ENCODE peak calls at places on chromosomes 1 and 21, in seven cellular contexts. J is neuronal stem cell, U is IMR-90, D is mesenchymal stem cell, E is mesendoderm, W is trophoblast cell, H is H1. V is an unnamed sample.

GRCh38 chr1:154859151-154859785 is 10.8 kb downstream of the KCNN3 start:
- DNase-seq in J (no peak), U (no peak), D (no peak), E (no peak), W (no peak), H (no peak), V (no peak)

GRCh38 chr1:201565024-201565730 is 26.2 kb downstream of the NAV1 start:
- DNase-seq in J (no peak), U (no peak), D (no peak), E (no peak), W (no peak), H (no peak), V (no peak)

GRCh38 chr1:2611034-2611501 is 21.7 kb downstream of the MMEL1 start:
- DNase-seq in J (peak; percentile 53), U (no peak), D (no peak), E (peak; percentile 73), W (no peak), H (peak; percentile 31), V (peak; percentile 92)

GRCh38 chr21:15631342-15631741 is 98.4 kb upstream of the USP25 start:
- DNase-seq in J (no peak), U (peak; percentile 71), D (peak; percentile 75), E (no peak), W (peak; percentile 33), H (no peak), V (no peak)

GRCh38 chr1:86503477-86504129 is 34.9 kb downstream of the CLCA1 start:
- DNase-seq in J (no peak), U (peak; percentile 18), D (no peak), E (peak; percentile 55), W (no peak), H (no peak), V (peak; percentile 74)

GRCh38 chr1:53361541-53361961 is 33.7 kb upstream of the LRP8 start:
- DNase-seq in J (no peak), U (no peak), D (no peak), E (no peak), W (no peak), H (no peak), V (peak; percentile 24)

GRCh38 chr1:31765041-31765467 is 914 bp upstream of the ADGRB2 start:
- DNase-seq in J (no peak), U (peak; percentile 19), D (no peak), E (peak; percentile 59), W (no peak), H (no peak), V (no peak)

GRCh38 chr1:14571810-14572767 is 26.4 kb upstream of the KAZN start:
- DNase-seq in J (peak; percentile 4), U (no peak), D (no peak), E (peak; percentile 81), W (no peak), H (no peak), V (peak; percentile 77)

GRCh38 chr1:232329103-232329788 is 300.7 kb downstream of the SIPA1L2 start:
- DNase-seq in J (no peak), U (no peak), D (no peak), E (no peak), W (peak; percentile 35), H (no peak), V (no peak)

GRCh38 chr1:155002479-155003226 is at the start of gene ZBTB7B:
- DNase-seq in J (no peak), U (no peak), D (peak; percentile 66), E (no peak), W (peak; percentile 30), H (no peak), V (peak; percentile 39)

GRCh38 chr1:156291226-156292061 is 4.0 kb downstream of the GLMP start:
- DNase-seq in J (peak; percentile 64), U (peak; percentile 72), D (peak; percentile 88), E (peak; percentile 95), W (peak; percentile 85), H (peak; percentile 75), V (peak; percentile 97)

GRCh38 chr1:225655509-225656258 is 2.8 kb upstream of the ENAH start:
- DNase-seq in J (no peak), U (peak; percentile 98), D (peak; percentile 97), E (peak; percentile 73), W (peak; percentile 37), H (no peak), V (no peak)

GRCh38 chr1:155166373-155167165 is 6.5 kb downstream of the KRTCAP2 start:
- DNase-seq in J (peak; percentile 62), U (no peak), D (peak; percentile 39), E (peak; percentile 54), W (peak; percentile 98), H (no peak), V (peak; percentile 71)

GRCh38 chr1:109266965-109267364 is 16.0 kb downstream of the PSRC1 start:
- DNase-seq in J (no peak), U (peak; percentile 44), D (no peak), E (no peak), W (peak; percentile 94), H (no peak), V (no peak)

GRCh38 chr1:116769561-116769977 is 15.3 kb downstream of the CD2 start:
- DNase-seq in J (no peak), U (no peak), D (peak; percentile 17), E (no peak), W (no peak), H (no peak), V (no peak)

GRCh38 chr1:167627865-167628641 is 2.0 kb upstream of the RCSD1 start:
- DNase-seq in J (no peak), U (no peak), D (no peak), E (peak; percentile 67), W (no peak), H (no peak), V (no peak)

GRCh38 chr1:154970631-154971340 is at the start of gene SHC1:
- DNase-seq in J (peak; percentile 83), U (peak; percentile 92), D (peak; percentile 96), E (peak; percentile 98), W (peak; percentile 60), H (peak; percentile 84), V (peak; percentile 95)

GRCh38 chr1:37704966-37705365 is 12.7 kb downstream of the CDCA8 start:
- DNase-seq in J (no peak), U (peak; percentile 44), D (no peak), E (no peak), W (no peak), H (no peak), V (no peak)

GRCh38 chr1:37714226-37714625 is 21.9 kb downstream of the CDCA8 start:
- DNase-seq in J (no peak), U (no peak), D (no peak), E (no peak), W (no peak), H (no peak), V (no peak)

GRCh38 chr1:37703061-37703460 is 10.7 kb downstream of the CDCA8 start:
- DNase-seq in J (no peak), U (no peak), D (no peak), E (no peak), W (no peak), H (no peak), V (no peak)

GRCh38 chr1:37705399-37705798 is 13.1 kb downstream of the CDCA8 start:
- DNase-seq in J (no peak), U (no peak), D (no peak), E (no peak), W (no peak), H (no peak), V (no peak)

GRCh38 chr1:37708471-37708870 is 16.2 kb downstream of the CDCA8 start:
- DNase-seq in J (no peak), U (no peak), D (no peak), E (no peak), W (no peak), H (no peak), V (no peak)
- H3K23ac ChIP-seq in J (peak overlapping the region; percentile 17), U (no peak overlapping the region), D (no peak overlapping the region), E (no peak overlapping the region), W (no peak overlapping the region), H (no peak overlapping the region), V (no peak overlapping the region)

GRCh38 chr1:83762419-83762818 is 236.5 kb downstream of the TTLL7 start:
- DNase-seq in J (no peak), U (no peak), D (no peak), E (no peak), W (no peak), H (no peak), V (no peak)

GRCh38 chr1:83761977-83762376 is 237.0 kb downstream of the TTLL7 start:
- DNase-seq in J (no peak), U (no peak), D (no peak), E (no peak), W (no peak), H (no peak), V (no peak)

GRCh38 chr1:83763281-83764095 is 235.4 kb downstream of the TTLL7 start:
- DNase-seq in J (no peak), U (no peak), D (no peak), E (no peak), W (no peak), H (no peak), V (no peak)

GRCh38 chr1:83760211-83760978 is 238.5 kb downstream of the TTLL7 start:
- DNase-seq in J (no peak), U (no peak), D (no peak), E (no peak), W (peak; percentile 3), H (no peak), V (no peak)

GRCh38 chr1:83761084-83761760 is 237.7 kb downstream of the TTLL7 start:
- DNase-seq in J (no peak), U (no peak), D (no peak), E (no peak), W (no peak), H (no peak), V (no peak)
- H3K23ac ChIP-seq in J (no peak overlapping the region), U (no peak overlapping the region), D (no peak overlapping the region), E (peak overlapping the region; percentile 20), W (no peak overlapping the region), H (no peak overlapping the region), V (no peak overlapping the region)

DNA sequence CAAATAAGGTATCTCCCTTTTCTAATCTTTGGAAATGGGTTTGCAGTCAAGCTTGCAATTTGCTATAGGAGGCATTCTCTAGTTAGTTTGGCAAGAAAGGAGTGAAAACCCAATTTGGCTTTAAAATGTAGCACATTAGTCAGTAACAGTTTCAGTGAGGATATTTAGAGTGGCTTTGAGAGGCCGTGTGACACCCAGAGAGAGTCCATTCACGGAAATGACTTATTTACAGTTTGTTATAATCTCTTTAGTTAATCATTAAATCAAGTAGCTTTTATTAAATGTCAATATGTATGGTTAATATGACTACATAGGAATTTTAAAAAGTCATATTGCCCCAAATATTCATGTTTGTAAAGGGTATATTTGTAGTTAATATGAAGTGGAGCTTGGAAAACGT is 9.6 kb downstream of the ZBTB18 start:
- DNase-seq in J (no peak), U (no peak), D (no peak), E (no peak), W (no peak), H (no peak), V (no peak)
- H3K23ac ChIP-seq in J (no peak overlapping the region), U (no peak overlapping the region), D (no peak overlapping the region), E (no peak overlapping the region), W (no peak overlapping the region), H (no peak overlapping the region), V (no peak overlapping the region)

GRCh38 chr1:100718581-100718980 is 961 bp upstream of the VCAM1 start:
- DNase-seq in J (no peak), U (no peak), D (no peak), E (no peak), W (no peak), H (no peak), V (no peak)

GRCh38 chr1:100720751-100721150 is 1.2 kb downstream of the VCAM1 start:
- DNase-seq in J (no peak), U (no peak), D (no peak), E (no peak), W (no peak), H (no peak), V (no peak)

GRCh38 chr1:100714599-100714998 is 4.9 kb upstream of the VCAM1 start:
- DNase-seq in J (no peak), U (no peak), D (no peak), E (no peak), W (no peak), H (no peak), V (no peak)

GRCh38 chr1:100719490-100719889 is at the start of gene VCAM1:
- DNase-seq in J (peak; percentile 55), U (peak; percentile 57), D (peak; percentile 63), E (peak; percentile 42), W (no peak), H (peak; percentile 7), V (peak; percentile 38)

GRCh38 chr1:100717218-100717617 is 2.3 kb upstream of the VCAM1 start:
- DNase-seq in J (no peak), U (no peak), D (no peak), E (no peak), W (no peak), H (no peak), V (no peak)
- H3K23ac ChIP-seq in J (no peak overlapping the region), U (no peak overlapping the region), D (no peak overlapping the region), E (no peak overlapping the region), W (no peak overlapping the region), H (no peak overlapping the region), V (no peak overlapping the region)

V was measured in H9.